ENCODE peak calls at places on chromosomes 3 and 15, in seven cellular contexts. D, R, X, M, Q, L and P are unnamed samples.

GRCh38 chr3:173440431-173440990 is 43.0 kb downstream of the NLGN1 start:
- DNase-seq in D (no peak), R (no peak), X (no peak), M (no peak), Q (no peak), L (no peak), P (no peak)

GRCh38 chr15:65394280-65394789 is 16.5 kb upstream of the IGDCC3 start:
- DNase-seq in D (no peak), R (no peak), X (no peak), M (no peak), Q (no peak), L (no peak), P (no peak)

GRCh38 chr15:91694131-91694828 is 159.2 kb upstream of the SLCO3A1 start:
- DNase-seq in D (peak; percentile 33), R (no peak), X (peak; percentile 47), M (peak; percentile 79), Q (no peak), L (no peak), P (no peak)

GRCh38 chr3:64207289-64208086 is 17.8 kb downstream of the PRICKLE2 start:
- DNase-seq in D (peak; percentile 65), R (no peak), X (no peak), M (no peak), Q (no peak), L (no peak), P (no peak)

GRCh38 chr3:115512565-115513410 is 110.5 kb upstream of the GAP43 start:
- DNase-seq in D (no peak), R (no peak), X (peak; percentile 16), M (no peak), Q (no peak), L (no peak), P (no peak)

GRCh38 chr3:71305246-71306206 is 278.0 kb downstream of the FOXP1 start:
- DNase-seq in D (peak; percentile 37), R (peak; percentile 38), X (peak; percentile 22), M (peak; percentile 64), Q (no peak), L (no peak), P (peak; percentile 42)

GRCh38 chr15:98144388-98144787 is 183.9 kb downstream of the ARRDC4 start:
- DNase-seq in D (no peak), R (no peak), X (no peak), M (no peak), Q (no peak), L (no peak), P (no peak)

GRCh38 chr15:92647467-92648163 is 8.0 kb downstream of the FAM174B start:
- DNase-seq in D (no peak), R (no peak), X (no peak), M (no peak), Q (no peak), L (no peak), P (no peak)

GRCh38 chr3:6644070-6644929 is 216.6 kb upstream of the GRM7 start:
- DNase-seq in D (no peak), R (no peak), X (no peak), M (no peak), Q (no peak), L (no peak), P (no peak)

GRCh38 chr3:80734483-80734882 is 966.7 kb upstream of the ROBO1 start:
- DNase-seq in D (no peak), R (no peak), X (no peak), M (no peak), Q (no peak), L (no peak), P (no peak)

GRCh38 chr15:25233766-25234350 is 205.0 kb downstream of the UBE3A start:
- DNase-seq in D (no peak), R (no peak), X (no peak), M (no peak), Q (no peak), L (no peak), P (no peak)

GRCh38 chr15:37059051-37059450 is 41.3 kb downstream of the MEIS2 start:
- DNase-seq in D (no peak), R (peak; percentile 92), X (no peak), M (no peak), Q (no peak), L (peak; percentile 73), P (no peak)

GRCh38 chr15:86009727-86010126 is 69.9 kb upstream of the AGBL1 start:
- DNase-seq in D (no peak), R (no peak), X (no peak), M (no peak), Q (no peak), L (no peak), P (no peak)

GRCh38 chr3:143040264-143040879 is 39.0 kb downstream of the U2SURP start:
- DNase-seq in D (no peak), R (peak; percentile 40), X (no peak), M (no peak), Q (no peak), L (no peak), P (no peak)

GRCh38 chr3:61452536-61452991 is 108.8 kb upstream of the PTPRG start:
- DNase-seq in D (no peak), R (no peak), X (no peak), M (no peak), Q (no peak), L (peak; percentile 18), P (no peak)

GRCh38 chr3:55631766-55632331 is 144.7 kb upstream of the WNT5A start:
- DNase-seq in D (no peak), R (no peak), X (no peak), M (no peak), Q (no peak), L (no peak), P (no peak)

GRCh38 chr3:139640456-139640855 is 37.3 kb downstream of the NMNAT3 start:
- DNase-seq in D (no peak), R (no peak), X (no peak), M (no peak), Q (no peak), L (no peak), P (no peak)

GRCh38 chr3:105867690-105868449 is 942 bp downstream of the CBLB start:
- DNase-seq in D (no peak), R (peak; percentile 21), X (no peak), M (no peak), Q (peak; percentile 20), L (no peak), P (no peak)

GRCh38 chr15:60973637-60974415 is 255.3 kb downstream of the RORA start:
- DNase-seq in D (no peak), R (peak; percentile 18), X (no peak), M (no peak), Q (no peak), L (peak; percentile 37), P (no peak)

GRCh38 chr15:48177875-48178611 is at the start of gene MYEF2:
- DNase-seq in D (peak; percentile 61), R (peak; percentile 50), X (peak; percentile 40), M (peak; percentile 57), Q (peak; percentile 74), L (peak; percentile 20), P (peak; percentile 44)

GRCh38 chr3:60935709-60936108 is 315.5 kb downstream of the FHIT start:
- DNase-seq in D (no peak), R (peak; percentile 91), X (no peak), M (no peak), Q (no peak), L (peak; percentile 8), P (no peak)

GRCh38 chr3:178602864-178603263 is 66.6 kb downstream of the KCNMB2 start:
- DNase-seq in D (no peak), R (no peak), X (no peak), M (no peak), Q (no peak), L (no peak), P (no peak)

GRCh38 chr3:50246517-50246954 is 10.5 kb downstream of the GNAI2 start:
- DNase-seq in D (peak; percentile 70), R (peak; percentile 84), X (no peak), M (no peak), Q (peak; percentile 89), L (no peak), P (peak; percentile 72)

GRCh38 chr3:151203053-151203420 is at the start of gene GPR171:
- DNase-seq in D (no peak), R (no peak), X (no peak), M (no peak), Q (peak; percentile 83), L (no peak), P (peak; percentile 62)

DNA sequence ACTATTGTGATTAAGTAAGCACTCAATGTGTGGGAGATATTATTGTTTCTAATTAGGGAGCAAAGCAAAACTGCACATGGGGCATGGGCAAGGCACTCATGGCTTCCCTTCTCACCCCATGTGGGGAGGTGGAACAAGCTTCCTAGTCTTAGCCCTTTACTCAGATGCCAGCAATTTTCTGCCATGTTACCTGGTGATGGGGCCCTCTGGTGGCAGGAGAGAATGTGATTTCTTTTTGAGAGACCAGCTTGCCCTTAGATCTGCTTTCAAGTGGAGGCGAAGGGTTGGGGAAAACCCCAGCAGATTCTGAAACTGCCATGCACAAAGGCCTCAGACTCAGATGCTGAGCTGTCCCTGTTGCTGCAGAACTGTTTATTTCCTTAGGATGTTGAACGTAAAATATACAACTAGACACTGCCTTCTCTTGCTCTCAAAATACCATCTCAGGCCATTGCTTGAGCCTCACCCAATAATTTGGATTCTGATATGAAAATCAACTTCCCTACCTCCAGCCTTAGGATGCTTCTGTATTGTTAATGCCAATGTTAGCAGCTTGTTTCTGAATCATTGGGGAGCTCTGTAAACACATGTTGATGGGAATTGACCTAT is 130.2 kb upstream of the TPRG1 start:
- DNase-seq in D (no peak), R (peak; percentile 75), X (peak; percentile 32), M (no peak), Q (peak; percentile 78), L (no peak), P (peak; percentile 59)
- TF ChIP-seq CTCF in D (no peak), R (peak; percentile 86), X (no peak), M (peak; percentile 7), Q (peak; percentile 65), L (peak; percentile 52), P (peak; percentile 54)

GRCh38 chr3:182268711-182269110 is 524.6 kb upstream of the ATP11B start:
- DNase-seq in D (no peak), R (peak; percentile 76), X (no peak), M (no peak), Q (no peak), L (no peak), P (no peak)
- H3K27me3 ChIP-seq in D (no peaks in the 10 kb centered on the region), R (no peaks in the 10 kb centered on the region), X (no peaks in the 10 kb centered on the region), M (no peaks in the 10 kb centered on the region), Q (no peaks in the 10 kb centered on the region), L (no peaks in the 10 kb centered on the region), P (no peaks in the 10 kb centered on the region)

DNA sequence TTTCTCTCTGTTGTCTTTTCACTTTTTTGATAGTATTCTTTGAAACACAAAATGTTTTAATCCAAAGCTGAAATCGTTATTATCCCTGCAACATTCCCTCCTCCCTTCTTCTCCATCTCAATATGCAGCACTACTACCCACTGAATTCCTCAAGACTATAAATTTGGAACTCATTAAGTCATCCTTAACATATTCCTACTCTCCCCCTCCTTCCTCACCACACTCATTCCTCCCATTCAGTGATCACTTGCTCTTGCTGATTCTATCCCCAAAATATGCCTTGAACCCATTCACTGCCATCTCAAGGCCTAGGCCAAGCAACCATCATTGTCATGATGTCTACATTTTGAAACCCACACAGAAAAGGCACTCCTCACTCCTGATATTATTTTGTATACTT is 2.4 kb upstream of the PIK3R4 start:
- DNase-seq in D (no peak), R (no peak), X (no peak), M (no peak), Q (no peak), L (no peak), P (no peak)
- H3K27ac ChIP-seq in D (no peak overlapping the region), R (no peak overlapping the region), X (no peak overlapping the region), M (no peak overlapping the region), Q (no peak overlapping the region), L (no peak overlapping the region), P (no peak overlapping the region)

DNA sequence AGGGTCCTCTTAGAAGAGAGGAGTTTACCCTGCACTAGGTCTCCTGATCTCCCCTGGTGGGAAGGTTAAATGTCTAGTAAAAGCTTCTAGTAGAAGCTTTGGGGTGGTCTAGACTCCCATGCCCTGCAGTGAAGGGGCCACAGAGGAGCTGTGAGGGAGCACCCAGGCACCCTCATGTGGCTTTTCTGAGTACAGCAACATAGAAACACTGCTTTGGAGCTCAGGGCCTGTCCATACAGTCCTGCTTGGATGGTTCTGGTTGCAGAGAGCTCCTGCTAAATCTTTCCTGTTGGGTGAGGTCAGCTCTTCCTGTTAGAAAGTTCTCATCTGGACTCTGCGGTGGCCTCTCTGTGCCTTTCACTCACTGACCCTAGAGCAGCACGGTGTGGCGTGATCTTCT is 47.8 kb downstream of the GPD1L start:
- DNase-seq in D (no peak), R (peak; percentile 30), X (no peak), M (no peak), Q (no peak), L (no peak), P (no peak)
- TF ChIP-seq CTCF in D (no peak), R (peak; percentile 65), X (no peak), M (no peak), Q (no peak), L (peak; percentile 45), P (no peak)